ENCODE peak calls at places on chromosomes 1 and 21, in six cellular contexts. T is foreskin fibroblast, B is NB4, P is ascending aorta, Q is endodermal cell, E is iPS DF 6.9. K is an unnamed sample.

GRCh38 chr1:99820546-99820945 is 29.6 kb upstream of the AGL start:
- DNase-seq in E (no peak), B (peak; percentile 14), Q (no peak), P (no peak), T (no peak), K (no peak)

GRCh38 chr1:63622847-63623566 is 29.8 kb downstream of the PGM1 start:
- DNase-seq in P (no peak), E (no peak), T (no peak), Q (no peak), B (no peak), K (no peak)

GRCh38 chr1:46137901-46138300 is 5.5 kb upstream of the PIK3R3 start:
- DNase-seq in B (no peak), E (no peak), T (peak; percentile 38), P (no peak), Q (no peak), K (no peak)

GRCh38 chr1:117635805-117636204 is 30.0 kb downstream of the TENT5C start:
- DNase-seq in P (peak; percentile 12), Q (peak; percentile 18), T (no peak), B (no peak), E (no peak), K (no peak)

GRCh38 chr1:192904438-192904895 is 95.6 kb downstream of the RGS2 start:
- DNase-seq in B (no peak), T (peak; percentile 82), P (peak; percentile 79), E (no peak), Q (no peak), K (no peak)

GRCh38 chr1:160827418-160827817 is 31.4 kb downstream of the LY9 start:
- DNase-seq in P (no peak), T (peak; percentile 7), B (peak; percentile 39), Q (no peak), E (no peak), K (no peak)

GRCh38 chr21:44616591-44616926 is 4.7 kb downstream of the KRTAP10-8 start:
- DNase-seq in B (no peak), T (no peak), P (no peak), Q (no peak), E (no peak), K (no peak)

GRCh38 chr1:231986631-231987291 is 360.2 kb downstream of the DISC1 start:
- DNase-seq in B (no peak), E (no peak), T (peak; percentile 74), Q (peak; percentile 45), P (no peak), K (no peak)

GRCh38 chr1:25952851-25953401 is 44.9 kb downstream of the PAFAH2 start:
- DNase-seq in Q (no peak), B (no peak), T (peak; percentile 70), P (no peak), E (no peak), K (no peak)

GRCh38 chr1:184289825-184290550 is 96.8 kb upstream of the C1orf21 start:
- DNase-seq in Q (no peak), B (peak; percentile 34), P (no peak), T (no peak), E (no peak), K (no peak)

GRCh38 chr1:225817611-225818061 is 7.7 kb downstream of the EPHX1 start:
- DNase-seq in B (peak; percentile 81), Q (peak; percentile 77), E (no peak), T (peak; percentile 96), P (peak; percentile 96), K (peak; percentile 68)

GRCh38 chr1:152777510-152778137 is 2.7 kb downstream of the LCE1F start:
- DNase-seq in Q (peak; percentile 44), B (peak; percentile 41), P (no peak), E (no peak), T (no peak), K (no peak)

GRCh38 chr1:2416403-2416802 is 4.0 kb upstream of the PEX10 start:
- DNase-seq in B (no peak), E (no peak), T (no peak), P (no peak), Q (no peak), K (no peak)

GRCh38 chr1:177106614-177107365 is 57.7 kb downstream of the ASTN1 start:
- DNase-seq in Q (no peak), B (no peak), P (no peak), T (no peak), E (no peak), K (no peak)

GRCh38 chr1:27144920-27145661 is 9.8 kb downstream of the SLC9A1 start:
- DNase-seq in P (no peak), E (no peak), T (peak; percentile 82), B (peak; percentile 66), Q (peak; percentile 42), K (no peak)

GRCh38 chr1:210822897-210823296 is 311.1 kb downstream of the KCNH1 start:
- DNase-seq in P (no peak), E (no peak), T (no peak), B (no peak), Q (no peak), K (no peak)

GRCh38 chr1:194469282-194469681 is 1282.9 kb upstream of the B3GALT2 start:
- DNase-seq in T (no peak), P (no peak), Q (no peak), B (no peak), E (no peak), K (no peak)

GRCh38 chr1:31934706-31935629 is 3.2 kb downstream of the PTP4A2 start:
- DNase-seq in B (peak; percentile 88), Q (no peak), E (no peak), T (peak; percentile 78), P (no peak), K (no peak)

GRCh38 chr1:228006034-228006792 is 585 bp upstream of the WNT3A start:
- DNase-seq in E (no peak), Q (peak; percentile 77), B (no peak), T (no peak), P (peak; percentile 31), K (no peak)

GRCh38 chr1:74427676-74428075 is 84.7 kb downstream of the LRRC53 start:
- DNase-seq in Q (no peak), E (no peak), B (no peak), P (no peak), T (no peak), K (no peak)

GRCh38 chr21:36854391-36854790 is 112.1 kb downstream of the HLCS start:
- DNase-seq in Q (peak; percentile 84), T (peak; percentile 40), E (peak; percentile 54), B (peak; percentile 70), P (no peak), K (no peak)

GRCh38 chr1:15336866-15337265 is 72.8 kb upstream of the EFHD2 start:
- DNase-seq in B (no peak), E (no peak), P (no peak), Q (no peak), T (no peak), K (no peak)

GRCh38 chr1:93616996-93617669 is 64.5 kb downstream of the BCAR3 start:
- DNase-seq in T (no peak), E (no peak), P (peak; percentile 90), Q (no peak), B (no peak), K (peak; percentile 62)

GRCh38 chr1:15937706-15938168 is 38.2 kb downstream of the ZBTB17 start:
- DNase-seq in Q (peak; percentile 85), E (no peak), P (no peak), T (peak; percentile 63), B (peak; percentile 51), K (no peak)

GRCh38 chr21:25911730-25912401 is 177.1 kb downstream of the GABPA start:
- DNase-seq in P (no peak), Q (no peak), E (no peak), B (no peak), T (no peak), K (no peak)

GRCh38 chr1:112496290-112496689 is 12.5 kb upstream of the WNT2B start:
- DNase-seq in Q (no peak), B (no peak), E (no peak), P (no peak), T (peak; percentile 47), K (no peak)

GRCh38 chr1:89580036-89580435 is 52.9 kb upstream of the LRRC8C start:
- DNase-seq in P (no peak), B (no peak), Q (no peak), E (no peak), T (no peak), K (no peak)

GRCh38 chr1:22038036-22038435 is 14.5 kb upstream of the CDC42 start:
- DNase-seq in E (no peak), T (no peak), B (no peak), P (no peak), Q (no peak), K (peak; percentile 17)

GRCh38 chr1:27592191-27592590 is 11.8 kb downstream of the AHDC1 start:
- DNase-seq in P (no peak), Q (no peak), T (no peak), E (no peak), B (no peak), K (peak; percentile 42)

K was measured in caudate nucleus.